ENCODE peak calls at places on chromosomes 6 and 20, in eight cellular contexts. K is heart right ventricle, G is HAP-1, D is fibroblast of lung, V is upper lobe of right lung, J is mucosa of descending colon, M is tibial nerve, E is aorta. H is an unnamed sample.

GRCh38 chr20:40540163-40540562 is 148.9 kb downstream of the MAFB start:
- DNase-seq in G (no peak), J (no peak), V (no peak), K (no peak), D (no peak), M (no peak), E (no peak), H (no peak)

GRCh38 chr6:144782634-144783033 is 497.5 kb downstream of the UTRN start:
- DNase-seq in E (no peak), V (no peak), K (no peak), J (no peak), M (no peak), D (no peak), G (no peak), H (no peak)

GRCh38 chr6:108452725-108453195 is 108.0 kb upstream of the FOXO3 start:
- DNase-seq in D (peak; percentile 82), M (no peak), J (no peak), G (no peak), E (no peak), K (peak; percentile 15), V (no peak), H (no peak)

GRCh38 chr6:74510878-74511277 is 695.0 kb downstream of the COL12A1 start:
- DNase-seq in M (no peak), V (no peak), J (no peak), E (no peak), G (no peak), K (no peak), D (peak; percentile 7), H (no peak)

GRCh38 chr6:28634758-28635546 is 109.3 kb downstream of the GPX5 start:
- DNase-seq in E (no peak), V (no peak), D (peak; percentile 13), J (peak; percentile 35), K (no peak), G (no peak), M (no peak), H (no peak)

GRCh38 chr20:38186788-38187221 is 21.7 kb upstream of the TGM2 start:
- DNase-seq in J (no peak), G (no peak), E (no peak), M (no peak), V (no peak), D (peak; percentile 87), K (no peak), H (no peak)

GRCh38 chr6:129253731-129254130 is 370.8 kb downstream of the LAMA2 start:
- DNase-seq in E (no peak), V (no peak), M (no peak), G (no peak), D (no peak), K (no peak), J (no peak), H (no peak)

GRCh38 chr20:5397418-5397817 is 80.7 kb upstream of the PROKR2 start:
- DNase-seq in V (no peak), M (no peak), D (peak; percentile 50), J (no peak), E (no peak), K (no peak), G (no peak), H (no peak)

GRCh38 chr6:35624341-35625070 is 64.2 kb downstream of the FKBP5 start:
- DNase-seq in E (no peak), V (no peak), K (no peak), J (no peak), M (no peak), D (no peak), G (no peak), H (no peak)

GRCh38 chr6:157317129-157317814 is 6.0 kb downstream of the TMEM242 start:
- DNase-seq in V (no peak), M (peak; percentile 96), J (no peak), K (peak; percentile 71), E (peak; percentile 87), G (no peak), D (peak; percentile 84), H (no peak)

GRCh38 chr6:105875974-105876640 is 210.0 kb upstream of the PRDM1 start:
- DNase-seq in J (no peak), M (no peak), E (no peak), G (no peak), K (no peak), V (no peak), D (no peak), H (no peak)

GRCh38 chr20:58760881-58761280 is 68.3 kb downstream of the NPEPL1 start:
- DNase-seq in M (no peak), D (no peak), E (no peak), K (no peak), J (no peak), G (no peak), V (no peak), H (no peak)

DNA sequence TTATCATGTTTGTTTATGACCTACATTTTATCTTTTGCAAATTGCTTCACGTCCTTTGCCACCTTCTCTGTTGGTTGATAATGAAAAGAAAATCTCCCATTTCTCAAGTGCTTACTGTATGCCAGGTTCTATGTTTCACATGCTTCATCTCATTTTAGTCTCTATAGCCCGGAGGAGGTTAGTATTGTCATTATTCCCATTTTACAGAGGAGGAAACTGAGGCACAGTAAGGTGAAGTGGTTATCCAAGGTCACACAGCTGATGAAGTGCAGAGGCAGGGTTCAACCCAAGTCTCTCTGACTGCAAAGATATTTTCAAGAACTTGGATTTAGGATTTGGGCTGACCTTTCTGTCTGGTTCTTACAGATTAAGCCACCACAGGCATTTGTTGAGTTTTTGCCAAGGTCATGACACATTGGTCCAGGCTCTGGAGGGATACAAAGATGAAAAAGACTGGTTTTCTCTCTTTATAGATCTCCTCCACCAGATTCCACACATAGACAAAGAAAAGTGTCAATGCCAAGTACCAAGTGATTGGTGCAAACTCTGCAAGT is 20.6 kb downstream of the CNBD2 start:
- DNase-seq in M (no peak), J (no peak), D (peak; percentile 6), K (no peak), E (no peak), G (no peak), V (no peak), H (no peak)
- H3K4me1 ChIP-seq in M (no peaks in the 10 kb centered on the region), J (no peaks in the 10 kb centered on the region), D (no peaks in the 10 kb centered on the region), K (no peaks in the 10 kb centered on the region), E (no peaks in the 10 kb centered on the region), G (no peaks in the 10 kb centered on the region), V (peaks cover 3% of the 10 kb centered on the region), H (peaks cover 6% of the 10 kb centered on the region)

GRCh38 chr6:33292996-33293682 is 3.7 kb downstream of the PFDN6 start:
- DNase-seq in E (no peak), G (no peak), V (no peak), D (no peak), M (no peak), J (no peak), K (no peak), H (peak; percentile 47)
- H3K36me3 ChIP-seq in E (no peaks in the 10 kb centered on the region), G (peaks cover 18% of the 10 kb centered on the region), V (peaks cover 58% of the 10 kb centered on the region), D (peaks cover 17% of the 10 kb centered on the region), M (peaks cover 66% of the 10 kb centered on the region), J (no peaks in the 10 kb centered on the region), K (peaks cover 57% of the 10 kb centered on the region), H (peaks cover 62% of the 10 kb centered on the region)

DNA sequence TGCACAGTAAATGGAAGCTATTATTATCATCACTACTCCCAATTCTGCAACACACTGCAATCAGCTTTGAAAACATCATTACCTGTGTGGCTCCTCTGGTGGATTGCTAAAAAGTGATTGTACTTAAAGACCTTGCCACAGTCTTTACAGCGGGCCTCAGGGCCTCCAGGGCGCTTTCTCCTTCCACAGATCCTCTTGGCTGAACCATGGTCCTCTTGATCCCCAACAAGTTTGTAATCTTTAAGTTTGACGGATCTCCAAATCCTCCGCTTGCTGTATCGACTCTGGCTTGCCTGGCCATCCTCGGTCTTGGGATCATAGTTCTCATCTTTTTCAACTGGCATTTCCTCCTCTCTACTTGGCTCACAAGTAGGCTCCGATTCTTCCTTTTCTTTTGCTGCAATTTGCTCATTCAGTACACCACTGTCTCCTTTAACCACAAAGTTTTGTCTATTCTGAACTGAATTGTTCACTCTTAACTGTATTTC is 2.0 kb downstream of the ZBTB24 start:
- DNase-seq in V (no peak), J (no peak), K (no peak), G (no peak), M (no peak), D (no peak), E (no peak), H (no peak)
- H3K4me1 ChIP-seq in V (peaks cover 42% of the 10 kb centered on the region), J (peaks cover 46% of the 10 kb centered on the region), K (peaks cover 4% of the 10 kb centered on the region), G (peaks cover 47% of the 10 kb centered on the region), M (peaks cover 27% of the 10 kb centered on the region), D (peaks cover 8% of the 10 kb centered on the region), E (peaks cover 18% of the 10 kb centered on the region), H (peaks cover 66% of the 10 kb centered on the region)

GRCh38 chr20:51420111-51420510 is 122.4 kb downstream of the NFATC2 start:
- DNase-seq in J (no peak), E (no peak), D (peak; percentile 23), K (no peak), V (no peak), M (no peak), G (no peak), H (no peak)
- H3K36me3 ChIP-seq in J (no peaks in the 10 kb centered on the region), E (no peaks in the 10 kb centered on the region), D (no peaks in the 10 kb centered on the region), K (no peaks in the 10 kb centered on the region), V (no peaks in the 10 kb centered on the region), M (no peaks in the 10 kb centered on the region), G (no peaks in the 10 kb centered on the region), H (no peaks in the 10 kb centered on the region)

DNA sequence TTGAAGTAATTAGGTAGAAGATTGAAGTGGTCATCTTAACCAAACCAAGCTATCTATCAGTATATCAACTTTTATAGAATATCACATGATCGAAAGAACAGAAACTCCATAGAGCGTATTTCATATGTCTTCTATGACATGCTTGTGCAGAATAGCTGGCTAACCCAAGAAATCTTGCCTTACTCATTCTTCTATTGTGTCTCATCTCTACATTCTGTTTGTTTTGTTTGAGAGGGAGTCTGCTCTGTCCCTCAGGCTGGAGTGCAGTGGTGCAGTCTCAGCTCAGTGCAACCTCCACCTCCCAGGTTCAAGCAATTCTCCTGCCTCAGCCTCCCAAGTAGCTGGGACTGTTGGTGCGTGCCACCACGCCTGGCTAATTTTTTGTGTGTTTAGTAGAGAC is 10.6 kb downstream of the TAB2 start:
- DNase-seq in E (no peak), V (no peak), M (no peak), J (no peak), D (no peak), G (no peak), K (no peak), H (no peak)
- H3K4me1 ChIP-seq in E (peaks cover 11% of the 10 kb centered on the region), V (peaks cover 68% of the 10 kb centered on the region), M (peaks cover 31% of the 10 kb centered on the region), J (peaks cover 28% of the 10 kb centered on the region), D (peaks cover 2% of the 10 kb centered on the region), G (peaks cover 64% of the 10 kb centered on the region), K (peaks cover 5% of the 10 kb centered on the region), H (peaks cover 84% of the 10 kb centered on the region)

DNA sequence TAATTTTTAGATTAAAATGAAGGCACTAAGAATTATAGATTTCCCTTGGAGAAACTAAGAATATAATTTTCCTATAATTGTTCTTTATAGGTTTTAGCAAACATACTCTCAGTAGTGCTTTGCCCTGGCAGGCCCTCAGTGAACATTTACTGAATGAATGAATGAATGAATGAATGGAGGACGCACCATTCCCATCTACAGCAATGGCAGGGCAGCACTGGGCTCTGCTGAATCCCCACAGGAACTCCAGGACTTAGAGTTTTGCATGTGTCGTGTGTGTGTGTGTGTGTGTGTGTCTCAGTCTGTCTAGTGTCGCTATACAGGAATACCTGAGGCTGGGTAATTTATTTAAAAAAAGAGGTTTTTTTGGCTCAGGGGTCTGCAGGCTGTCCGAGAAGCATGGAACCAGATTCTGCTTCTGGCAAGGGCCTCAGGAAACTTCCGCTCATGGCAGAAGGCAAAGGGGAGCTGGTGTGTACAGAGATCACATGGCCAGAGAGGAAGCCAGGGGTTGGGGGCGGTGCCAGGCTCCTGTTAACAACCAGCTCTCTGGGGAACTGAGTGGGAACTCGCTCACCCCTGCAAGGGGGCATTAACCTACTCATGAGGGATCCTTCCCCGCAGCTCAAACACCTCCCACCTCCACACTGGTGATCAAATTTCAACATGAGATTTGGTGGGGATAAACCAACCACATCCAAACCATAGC is 20.1 kb downstream of the RNASET2 start:
- DNase-seq in J (no peak), V (no peak), M (no peak), D (no peak), E (no peak), G (no peak), K (no peak), H (no peak)
- H3K36me3 ChIP-seq in J (peaks cover 13% of the 10 kb centered on the region), V (peaks cover 35% of the 10 kb centered on the region), M (peaks cover 65% of the 10 kb centered on the region), D (no peaks in the 10 kb centered on the region), E (no peaks in the 10 kb centered on the region), G (peaks cover 24% of the 10 kb centered on the region), K (peaks cover 25% of the 10 kb centered on the region), H (no peaks in the 10 kb centered on the region)

H was measured in left lung.